ENCODE peak calls at places on chromosomes 12 and 14, in eight cellular contexts. C, O, X, B, U, F, A and Y are unnamed samples.

GRCh38 chr12:104573-105081 is 38.1 kb downstream of the IQSEC3 start:
- DNase-seq in C (peak; percentile 16), O (peak; percentile 59), X (no peak), B (no peak), U (peak; percentile 56), F (no peak), A (no peak), Y (peak; percentile 88)

GRCh38 chr14:30431552-30431951 is 127.4 kb upstream of the G2E3 start:
- DNase-seq in C (no peak), O (no peak), X (no peak), B (no peak), U (no peak), F (no peak), A (no peak), Y (no peak)

GRCh38 chr14:96275182-96276112 is 19.4 kb downstream of the BDKRB1 start:
- DNase-seq in C (peak; percentile 48), O (peak; percentile 79), X (peak; percentile 82), B (peak; percentile 71), U (peak; percentile 84), F (peak; percentile 71), A (peak; percentile 40), Y (peak; percentile 79)

GRCh38 chr12:32595251-32595650 is 83.8 kb upstream of the DNM1L start:
- DNase-seq in C (no peak), O (no peak), X (no peak), B (no peak), U (no peak), F (no peak), A (no peak), Y (peak; percentile 4)

GRCh38 chr12:105698047-105698446 is 367.6 kb downstream of the C12orf75 start:
- DNase-seq in C (no peak), O (no peak), X (no peak), B (no peak), U (no peak), F (no peak), A (no peak), Y (peak; percentile 18)

GRCh38 chr14:44897041-44897843 is 64.5 kb downstream of the KLHL28 start:
- DNase-seq in C (peak; percentile 93), O (peak; percentile 99), X (peak; percentile 91), B (peak; percentile 96), U (peak; percentile 94), F (peak; percentile 99), A (peak; percentile 94), Y (peak; percentile 93)

GRCh38 chr12:3047961-3048360 is 29.2 kb upstream of the TSPAN9 start:
- DNase-seq in C (no peak), O (no peak), X (no peak), B (no peak), U (no peak), F (no peak), A (no peak), Y (no peak)

GRCh38 chr14:68919129-68919927 is 59.8 kb downstream of the ACTN1 start:
- DNase-seq in C (no peak), O (no peak), X (no peak), B (no peak), U (no peak), F (no peak), A (no peak), Y (no peak)

GRCh38 chr14:61388173-61388975 is 67.0 kb downstream of the PRKCH start:
- DNase-seq in C (peak; percentile 65), O (no peak), X (no peak), B (no peak), U (no peak), F (no peak), A (no peak), Y (peak; percentile 62)

GRCh38 chr14:76576047-76576741 is 185.1 kb upstream of the VASH1 start:
- DNase-seq in C (no peak), O (no peak), X (peak; percentile 39), B (no peak), U (no peak), F (no peak), A (no peak), Y (no peak)

GRCh38 chr14:73249108-73249507 is 11.8 kb downstream of the PAPLN start:
- DNase-seq in C (no peak), O (no peak), X (no peak), B (no peak), U (no peak), F (no peak), A (no peak), Y (no peak)